ENCODE peak calls at places on chromosomes 2 and 18, in six cellular contexts. U, S, Z, G, N and A are unnamed samples.

GRCh38 chr18:61888622-61889021 is 4.2 kb downstream of the RNF152 start:
- DNase-seq in U (no peak), S (no peak), Z (no peak), G (no peak), N (no peak), A (no peak)

GRCh38 chr2:71571945-71572344 is 118.6 kb downstream of the DYSF start:
- DNase-seq in U (no peak), S (no peak), Z (no peak), G (no peak), N (no peak), A (no peak)

GRCh38 chr2:73036779-73037165 is 34.7 kb downstream of the SFXN5 start:
- DNase-seq in U (no peak), S (no peak), Z (no peak), G (no peak), N (no peak), A (no peak)

GRCh38 chr2:160494243-160494642 is 636 bp upstream of the RBMS1 start:
- DNase-seq in U (peak; percentile 4), S (no peak), Z (no peak), G (no peak), N (peak; percentile 47), A (no peak)

GRCh38 chr2:62292190-62292589 is 96.3 kb downstream of the B3GNT2 start:
- DNase-seq in U (peak; percentile 76), S (no peak), Z (peak; percentile 78), G (peak; percentile 82), N (peak; percentile 43), A (no peak)

GRCh38 chr2:82124629-82125028 is 1820.1 kb upstream of the LRRTM1 start:
- DNase-seq in U (no peak), S (no peak), Z (no peak), G (no peak), N (peak; percentile 3), A (no peak)

GRCh38 chr2:55511508-55512124 is 7.9 kb upstream of the CFAP36 start:
- DNase-seq in U (no peak), S (peak; percentile 64), Z (no peak), G (no peak), N (peak; percentile 66), A (peak; percentile 50)

GRCh38 chr2:48943436-48943835 is 187.9 kb upstream of the LHCGR start:
- DNase-seq in U (peak; percentile 67), S (no peak), Z (no peak), G (no peak), N (peak; percentile 87), A (no peak)

GRCh38 chr2:126793885-126794613 is 104.6 kb upstream of the TEX51 start:
- DNase-seq in U (no peak), S (no peak), Z (no peak), G (no peak), N (no peak), A (peak; percentile 60)

GRCh38 chr2:200308421-200309295 is 2.2 kb downstream of the SPATS2L start:
- DNase-seq in U (peak; percentile 41), S (peak; percentile 37), Z (no peak), G (no peak), N (peak; percentile 53), A (no peak)

GRCh38 chr2:236748385-236748784 is 178.8 kb downstream of the ACKR3 start:
- DNase-seq in U (no peak), S (no peak), Z (no peak), G (peak; percentile 94), N (peak; percentile 23), A (no peak)

GRCh38 chr18:26813043-26813442 is 52.5 kb downstream of the AQP4 start:
- DNase-seq in U (peak; percentile 3), S (peak; percentile 66), Z (peak; percentile 21), G (no peak), N (peak; percentile 21), A (peak; percentile 57)

GRCh38 chr2:14634223-14634884 is 1.8 kb downstream of the LRATD1 start:
- DNase-seq in U (peak; percentile 61), S (peak; percentile 91), Z (peak; percentile 91), G (no peak), N (peak; percentile 45), A (peak; percentile 86)

GRCh38 chr2:70118798-70119454 is 31.6 kb downstream of the PCBP1 start:
- DNase-seq in U (no peak), S (peak; percentile 70), Z (no peak), G (no peak), N (peak; percentile 51), A (peak; percentile 65)

GRCh38 chr2:176124358-176125214 is 2.1 kb downstream of the HOXD9 start:
- DNase-seq in U (no peak), S (no peak), Z (no peak), G (no peak), N (no peak), A (peak; percentile 21)

GRCh38 chr18:62637807-62638687 is 77.3 kb upstream of the PHLPP1 start:
- DNase-seq in U (no peak), S (peak; percentile 38), Z (no peak), G (no peak), N (peak; percentile 27), A (peak; percentile 66)

GRCh38 chr2:96528680-96529375 is 7.7 kb upstream of the ARID5A start:
- DNase-seq in U (no peak), S (no peak), Z (no peak), G (no peak), N (peak; percentile 46), A (no peak)

GRCh38 chr2:120949027-120949956 is 213.6 kb downstream of the GLI2 start:
- DNase-seq in U (no peak), S (no peak), Z (peak; percentile 68), G (no peak), N (peak; percentile 8), A (no peak)

GRCh38 chr2:167972020-167972419 is 275.4 kb downstream of the STK39 start:
- DNase-seq in U (no peak), S (no peak), Z (no peak), G (peak; percentile 45), N (no peak), A (no peak)

GRCh38 chr2:152557273-152557879 is 159.9 kb downstream of the PRPF40A start:
- DNase-seq in U (no peak), S (no peak), Z (no peak), G (no peak), N (no peak), A (no peak)

GRCh38 chr18:8478166-8478967 is 130.9 kb upstream of the RAB12 start:
- DNase-seq in U (peak; percentile 6), S (peak; percentile 82), Z (peak; percentile 22), G (no peak), N (peak; percentile 62), A (peak; percentile 89)

GRCh38 chr2:105744091-105744908 is 412 bp upstream of the NCK2 start:
- DNase-seq in U (no peak), S (peak; percentile 86), Z (peak; percentile 71), G (peak; percentile 53), N (peak; percentile 68), A (no peak)

GRCh38 chr2:15693926-15694588 is 102.4 kb downstream of the DDX1 start:
- DNase-seq in U (no peak), S (peak; percentile 49), Z (no peak), G (no peak), N (no peak), A (no peak)

GRCh38 chr18:26309283-26309682 is 83.0 kb downstream of the TAF4B start:
- DNase-seq in U (peak; percentile 34), S (no peak), Z (no peak), G (peak; percentile 43), N (peak; percentile 54), A (no peak)

GRCh38 chr18:8792688-8793316 is 87.4 kb downstream of the MTCL1 start:
- DNase-seq in U (no peak), S (no peak), Z (no peak), G (no peak), N (no peak), A (no peak)

GRCh38 chr2:160156665-160157064 is 43.4 kb downstream of the ITGB6 start:
- DNase-seq in U (peak; percentile 65), S (no peak), Z (no peak), G (no peak), N (peak; percentile 72), A (no peak)

GRCh38 chr2:240369725-240370585 is 65.5 kb upstream of the GPC1 start:
- DNase-seq in U (peak; percentile 95), S (no peak), Z (peak; percentile 60), G (peak; percentile 96), N (peak; percentile 78), A (no peak)

GRCh38 chr18:8478968-8479370 is 130.3 kb upstream of the RAB12 start:
- DNase-seq in U (no peak), S (no peak), Z (no peak), G (no peak), N (no peak), A (no peak)

GRCh38 chr2:50448556-50448955 is 583.4 kb downstream of the NRXN1 start:
- DNase-seq in U (no peak), S (no peak), Z (no peak), G (no peak), N (no peak), A (no peak)

GRCh38 chr2:179751184-179751809 is 110.1 kb downstream of the ZNF385B start:
- DNase-seq in U (peak; percentile 19), S (peak; percentile 26), Z (no peak), G (no peak), N (peak; percentile 54), A (no peak)

GRCh38 chr2:29070542-29070941 is 3.8 kb downstream of the PCARE start:
- DNase-seq in U (no peak), S (no peak), Z (no peak), G (no peak), N (no peak), A (no peak)
- TF ChIP-seq CTCF in U (no peak), S (no peak), Z (no peak), G (no peak), N (no peak), A (no peak)

GRCh38 chr18:34242739-34243138 is 18.0 kb upstream of the NOL4 start:
- DNase-seq in U (no peak), S (no peak), Z (no peak), G (no peak), N (no peak), A (no peak)
- TF ChIP-seq CTCF in U (no peak), S (no peak), Z (no peak), G (no peak), N (no peak), A (no peak)

GRCh38 chr18:52427521-52428175 is 87.7 kb downstream of the DCC start:
- DNase-seq in U (no peak), S (no peak), Z (no peak), G (no peak), N (no peak), A (no peak)

GRCh38 chr18:52426462-52426861 is 86.5 kb downstream of the DCC start:
- DNase-seq in U (no peak), S (no peak), Z (no peak), G (no peak), N (no peak), A (no peak)

GRCh38 chr18:52426041-52426440 is 86.0 kb downstream of the DCC start:
- DNase-seq in U (no peak), S (no peak), Z (no peak), G (no peak), N (no peak), A (no peak)

GRCh38 chr18:52422985-52423601 is 83.1 kb downstream of the DCC start:
- DNase-seq in U (no peak), S (peak; percentile 12), Z (no peak), G (no peak), N (no peak), A (no peak)
- TF ChIP-seq CTCF in U (no peak), S (peak; percentile 31), Z (no peak), G (no peak), N (no peak), A (peak; percentile 52)

DNA sequence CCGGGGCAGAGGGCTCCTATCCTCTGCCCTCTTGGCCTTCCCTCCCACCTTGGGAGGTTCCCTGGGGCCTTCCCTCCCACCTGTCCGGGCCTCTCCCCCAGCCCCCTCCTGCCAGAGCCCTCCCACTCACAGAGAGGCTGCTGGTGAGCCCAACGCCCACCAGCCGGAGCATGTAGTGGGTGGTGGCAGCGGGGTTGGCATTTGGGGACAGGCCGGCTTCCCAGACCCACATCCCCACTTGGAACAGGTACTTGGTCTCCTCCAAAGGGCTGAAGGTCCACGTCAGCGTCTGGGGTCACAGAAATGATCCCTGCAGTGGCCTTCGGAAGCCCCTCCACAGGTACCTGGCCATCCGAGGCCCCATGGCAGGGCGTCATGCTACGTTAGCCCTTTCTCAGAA is 19.3 kb downstream of the CFAP65 start:
- DNase-seq in U (no peak), S (no peak), Z (no peak), G (no peak), N (no peak), A (no peak)
- TF ChIP-seq CTCF in U (no peak), S (no peak), Z (no peak), G (no peak), N (no peak), A (no peak)